ENCODE peak calls at places on chromosomes 13 and 19, in five cellular contexts. Z, U, Q, X and H are unnamed samples.

GRCh38 chr13:43307921-43308433 is 284.6 kb downstream of the DNAJC15 start:
- DNase-seq in U (peak), Q (peak), Z (peak), X (peak), H (peak)

GRCh38 chr13:21006141-21007005 is 55.0 kb downstream of the LATS2 start:
- DNase-seq in U (no peak), Q (no peak), Z (no peak), X (no peak), H (no peak)

GRCh38 chr19:3132971-3133792 is 2.7 kb upstream of the GNA15 start:
- DNase-seq in Z (peak), Q (no peak), X (peak), U (peak), H (peak)

GRCh38 chr19:37505958-37506386 is 767 bp upstream of the ZNF793 start:
- DNase-seq in Z (no peak), Q (no peak), X (no peak), U (no peak), H (no peak)

GRCh38 chr13:112616586-112617381 is 28.8 kb upstream of the TUBGCP3 start:
- DNase-seq in Z (peak), U (peak), Q (peak), X (peak), H (peak)

GRCh38 chr13:23703241-23703640 is 133.0 kb downstream of the TNFRSF19 start:
- DNase-seq in Z (no peak), X (no peak), Q (no peak), U (peak), H (peak)

GRCh38 chr13:67330149-67330548 is 100.0 kb upstream of the PCDH9 start:
- DNase-seq in U (no peak), Q (no peak), Z (no peak), X (no peak), H (no peak)

GRCh38 chr13:111610077-111610476 is 289.6 kb downstream of the TEX29 start:
- DNase-seq in Q (no peak), X (no peak), U (no peak), Z (no peak), H (no peak)

GRCh38 chr19:56983148-56983547 is 136.6 kb upstream of the USP29 start:
- DNase-seq in U (no peak), Z (no peak), Q (no peak), X (no peak), H (no peak)

GRCh38 chr19:54339646-54340358 is 840 bp upstream of the LILRA4 start:
- DNase-seq in Q (no peak), X (no peak), U (no peak), Z (no peak), H (no peak)

GRCh38 chr19:46218160-46218559 is 11.4 kb upstream of the IGFL1 start:
- DNase-seq in X (peak), Q (peak), U (peak), Z (peak), H (peak)

GRCh38 chr19:14686411-14686810 is 3.4 kb upstream of the ZNF333 start:
- DNase-seq in Q (peak), X (peak), Z (peak), U (peak), H (peak)

GRCh38 chr13:71703145-71703544 is 163.9 kb downstream of the DACH1 start:
- DNase-seq in Q (no peak), X (no peak), U (no peak), Z (no peak), H (no peak)

GRCh38 chr13:52711277-52711676 is 28.3 kb downstream of the CNMD start:
- DNase-seq in X (no peak), Q (no peak), U (no peak), Z (no peak), H (no peak)

GRCh38 chr13:50800091-50800739 is 43.3 kb downstream of the DLEU7 start:
- DNase-seq in Z (no peak), Q (peak), X (no peak), U (no peak), H (no peak)

GRCh38 chr13:70107498-70108271 is at the start of gene ATXN8OS:
- DNase-seq in X (no peak), U (no peak), Q (peak), Z (no peak), H (no peak)
- H3K4me3 ChIP-seq in X (no peak), U (no peak), Q (peak), Z (no peak), H (no peak)

GRCh38 chr19:17830567-17831418 is 9.5 kb upstream of the INSL3 start:
- DNase-seq in X (peak), Z (peak), U (peak), Q (peak), H (peak)

GRCh38 chr19:17826508-17827056 is 5.3 kb upstream of the INSL3 start:
- DNase-seq in Q (no peak), U (no peak), X (no peak), Z (no peak), H (no peak)

GRCh38 chr19:17831419-17831888 is 10.1 kb upstream of the INSL3 start:
- DNase-seq in X (no peak), Z (no peak), U (no peak), Q (no peak), H (no peak)

GRCh38 chr19:17832443-17833208 is 11.3 kb upstream of the INSL3 start:
- DNase-seq in Q (no peak), U (no peak), Z (no peak), X (no peak), H (no peak)

GRCh38 chr19:17829855-17830566 is 8.7 kb upstream of the INSL3 start:
- DNase-seq in X (peak), Q (peak), U (peak), Z (peak), H (peak)
- H3K4me3 ChIP-seq in X (no peak), Q (peak), U (no peak), Z (peak), H (peak)

GRCh38 chr19:6767357-6768235 is at the start of gene SH2D3A:
- DNase-seq in Q (peak), U (peak), Z (peak), X (peak), H (peak)
- H3K4me3 ChIP-seq in Q (peak), U (no peak), Z (peak), X (no peak), H (peak)

GRCh38 chr13:98575009-98575866 is 1.7 kb downstream of the STK24 start:
- DNase-seq in X (no peak), Q (peak), Z (no peak), U (peak), H (peak)
- H3K4me3 ChIP-seq in X (peak), Q (peak), Z (peak), U (peak), H (peak)